ENCODE peak calls at places on chromosomes 4 and X, in eight cellular contexts. F is glutamatergic neuron; U is cardiac muscle cell; C is T-helper 1 cell; D is kidney; Z is naive B cell; M is psoas muscle; B is stimulated activated CD8-positive, alpha-beta memory T cell treated with anti-CD3 and anti-CD28 coated beads, Interleukin-2, amount 100 ng/mL, for 1 hour. N is an unnamed sample.

GRCh38 chr4:182619659-182620058 is 297.5 kb downstream of the DCTD start:
- DNase-seq in F (no peak), U (no peak), C (no peak), D (no peak), Z (no peak), M (no peak), B (no peak), N (no peak)

GRCh38 chr4:185914583-185915199 is 102.7 kb upstream of the SORBS2 start:
- DNase-seq in F (no peak), U (no peak), C (no peak), D (no peak), Z (no peak), M (no peak), B (no peak), N (no peak)

GRCh38 chrX:120797201-120797938 is 78.3 kb downstream of the CT47B1 start:
- DNase-seq in F (no peak), U (no peak), C (no peak), D (no peak), Z (no peak), M (no peak), B (no peak), N (no peak)

GRCh38 chrX:47078129-47079043 is at the start of gene RGN:
- DNase-seq in F (peak), U (peak), C (no peak), D (peak), Z (no peak), M (peak), B (no peak), N (no peak)

GRCh38 chrX:153312842-153313241 is 8.7 kb downstream of the PNMA6F start:
- DNase-seq in F (no peak), U (no peak), C (no peak), D (no peak), Z (no peak), M (no peak), B (no peak), N (no peak)

GRCh38 chr4:78379991-78380739 is 171.4 kb upstream of the ANXA3 start:
- DNase-seq in F (no peak), U (no peak), C (no peak), D (no peak), Z (no peak), M (no peak), B (no peak), N (no peak)

GRCh38 chr4:10926025-10926424 is 241.5 kb upstream of the CLNK start:
- DNase-seq in F (no peak), U (no peak), C (no peak), D (no peak), Z (no peak), M (no peak), B (no peak), N (no peak)

GRCh38 chr4:1469596-1470392 is 63.6 kb upstream of the NKX1-1 start:
- DNase-seq in F (peak), U (no peak), C (no peak), D (peak), Z (no peak), M (no peak), B (no peak), N (no peak)

GRCh38 chr4:17577660-17578481 is 873 bp downstream of the LAP3 start:
- DNase-seq in F (peak), U (peak), C (peak), D (peak), Z (peak), M (peak), B (no peak), N (no peak)

GRCh38 chr4:1261107-1261928 is 12.4 kb upstream of the CTBP1 start:
- DNase-seq in F (no peak), U (no peak), C (no peak), D (no peak), Z (no peak), M (no peak), B (no peak), N (no peak)

GRCh38 chrX:56812515-56813105 is 83.6 kb downstream of the NBDY start:
- DNase-seq in F (no peak), U (no peak), C (no peak), D (no peak), Z (peak), M (no peak), B (no peak), N (no peak)

GRCh38 chr4:184732126-184732525 is 1.8 kb downstream of the CENPU start:
- DNase-seq in F (no peak), U (no peak), C (no peak), D (no peak), Z (no peak), M (no peak), B (no peak), N (no peak)